ENCODE peak calls at places on chromosomes 5 and 9, in six cellular contexts. One of them, this sample, is unnamed.
A peak's percentile ranks its signal among the peaks of the same experiment; 100 is the strongest.

GRCh38 chr5:151096001-151096373 is 15.2 kb upstream of the TNIP1 start:
- DNase-seq in body of pancreas: no peak
- DNase-seq in GM12878: no peak
- DNase-seq in lower leg skin: no peak
- DNase-seq in IMR-90: no peak
- DNase-seq in tibial nerve: no peak
- DNase-seq in this sample: no peak

GRCh38 chr5:15683332-15683731 is 183.4 kb downstream of the FBXL7 start:
- DNase-seq in body of pancreas: no peak
- DNase-seq in GM12878: no peak
- DNase-seq in lower leg skin: no peak
- DNase-seq in IMR-90: peak; percentile 24
- DNase-seq in tibial nerve: no peak
- DNase-seq in this sample: no peak

GRCh38 chr5:180153991-180154390 is 55.0 kb downstream of the RASGEF1C start:
- DNase-seq in body of pancreas: no peak
- DNase-seq in GM12878: no peak
- DNase-seq in lower leg skin: peak; percentile 40
- DNase-seq in IMR-90: no peak
- DNase-seq in tibial nerve: no peak
- DNase-seq in this sample: no peak

GRCh38 chr5:19258686-19259085 is 729.3 kb downstream of the CDH18 start:
- DNase-seq in body of pancreas: no peak
- DNase-seq in GM12878: no peak
- DNase-seq in lower leg skin: no peak
- DNase-seq in IMR-90: no peak
- DNase-seq in tibial nerve: no peak
- DNase-seq in this sample: no peak

GRCh38 chr5:149125386-149125891 is 15.9 kb upstream of the ABLIM3 start:
- DNase-seq in body of pancreas: peak; percentile 76
- DNase-seq in GM12878: no peak
- DNase-seq in lower leg skin: no peak
- DNase-seq in IMR-90: peak; percentile 18
- DNase-seq in tibial nerve: no peak
- DNase-seq in this sample: no peak

GRCh38 chr5:109825450-109825849 is 135.7 kb downstream of the MAN2A1 start:
- DNase-seq in body of pancreas: no peak
- DNase-seq in GM12878: no peak
- DNase-seq in lower leg skin: no peak
- DNase-seq in IMR-90: peak; percentile 43
- DNase-seq in tibial nerve: no peak
- DNase-seq in this sample: no peak

GRCh38 chr9:2060425-2060824 is 45.3 kb downstream of the SMARCA2 start:
- DNase-seq in body of pancreas: no peak
- DNase-seq in GM12878: no peak
- DNase-seq in lower leg skin: no peak
- DNase-seq in IMR-90: peak; percentile 24
- DNase-seq in tibial nerve: no peak
- DNase-seq in this sample: no peak

GRCh38 chr9:114476891-114477469 is 28.3 kb downstream of the WHRN start:
- DNase-seq in body of pancreas: peak; percentile 63
- DNase-seq in GM12878: no peak
- DNase-seq in lower leg skin: peak; percentile 58
- DNase-seq in IMR-90: no peak
- DNase-seq in tibial nerve: no peak
- DNase-seq in this sample: no peak

GRCh38 chr9:131036529-131037335 is 27.8 kb downstream of the LAMC3 start:
- DNase-seq in body of pancreas: no peak
- DNase-seq in GM12878: no peak
- DNase-seq in lower leg skin: no peak
- DNase-seq in IMR-90: no peak
- DNase-seq in tibial nerve: no peak
- DNase-seq in this sample: no peak

GRCh38 chr9:126225611-126226609 is 100.7 kb upstream of the MVB12B start:
- DNase-seq in body of pancreas: no peak
- DNase-seq in GM12878: no peak
- DNase-seq in lower leg skin: peak; percentile 69
- DNase-seq in IMR-90: no peak
- DNase-seq in tibial nerve: no peak
- DNase-seq in this sample: no peak

GRCh38 chr9:105063665-105064247 is 135.8 kb upstream of the ABCA1 start:
- DNase-seq in body of pancreas: peak; percentile 43
- DNase-seq in GM12878: no peak
- DNase-seq in lower leg skin: peak; percentile 86
- DNase-seq in IMR-90: peak; percentile 95
- DNase-seq in tibial nerve: peak; percentile 17
- DNase-seq in this sample: no peak

GRCh38 chr9:134531251-134531970 is 110.2 kb upstream of the COL5A1 start:
- DNase-seq in body of pancreas: no peak
- DNase-seq in GM12878: no peak
- DNase-seq in lower leg skin: peak; percentile 37
- DNase-seq in IMR-90: no peak
- DNase-seq in tibial nerve: no peak
- DNase-seq in this sample: peak; percentile 24

GRCh38 chr5:119420173-119420572 is 32.1 kb upstream of the HSD17B4 start:
- DNase-seq in body of pancreas: peak; percentile 8
- DNase-seq in GM12878: no peak
- DNase-seq in lower leg skin: no peak
- DNase-seq in IMR-90: no peak
- DNase-seq in tibial nerve: no peak
- DNase-seq in this sample: peak; percentile 80

GRCh38 chr5:34599471-34600117 is 56.5 kb upstream of the RAI14 start:
- DNase-seq in body of pancreas: no peak
- DNase-seq in GM12878: no peak
- DNase-seq in lower leg skin: no peak
- DNase-seq in IMR-90: no peak
- DNase-seq in tibial nerve: no peak
- DNase-seq in this sample: no peak

GRCh38 chr5:34534237-34535108 is 121.7 kb upstream of the RAI14 start:
- DNase-seq in body of pancreas: peak; percentile 25
- DNase-seq in GM12878: peak; percentile 24
- DNase-seq in lower leg skin: no peak
- DNase-seq in IMR-90: peak; percentile 97
- DNase-seq in tibial nerve: no peak
- DNase-seq in this sample: no peak

GRCh38 chr5:137164961-137165360 is 334.2 kb downstream of the SPOCK1 start:
- DNase-seq in body of pancreas: no peak
- DNase-seq in GM12878: no peak
- DNase-seq in lower leg skin: no peak
- DNase-seq in IMR-90: no peak
- DNase-seq in tibial nerve: no peak
- DNase-seq in this sample: no peak

GRCh38 chr9:124270504-124271335 is 13.0 kb downstream of the NEK6 start:
- DNase-seq in body of pancreas: peak; percentile 87
- DNase-seq in GM12878: no peak
- DNase-seq in lower leg skin: no peak
- DNase-seq in IMR-90: no peak
- DNase-seq in tibial nerve: peak; percentile 54
- DNase-seq in this sample: no peak

GRCh38 chr5:38518341-38518740 is 38.1 kb downstream of the LIFR start:
- DNase-seq in body of pancreas: no peak
- DNase-seq in GM12878: no peak
- DNase-seq in lower leg skin: no peak
- DNase-seq in IMR-90: peak; percentile 59
- DNase-seq in tibial nerve: no peak
- DNase-seq in this sample: no peak

GRCh38 chr9:129176786-129177442 is 1.1 kb downstream of the IER5L start:
- DNase-seq in body of pancreas: peak; percentile 48
- DNase-seq in GM12878: no peak
- DNase-seq in lower leg skin: no peak
- DNase-seq in IMR-90: peak; percentile 49
- DNase-seq in tibial nerve: no peak
- DNase-seq in this sample: peak; percentile 58

GRCh38 chr5:95432779-95433178 is 41.6 kb downstream of the FAM81B start:
- DNase-seq in body of pancreas: no peak
- DNase-seq in GM12878: no peak
- DNase-seq in lower leg skin: no peak
- DNase-seq in IMR-90: no peak
- DNase-seq in tibial nerve: no peak
- DNase-seq in this sample: no peak

GRCh38 chr5:87069974-87070608 is 197.6 kb upstream of the RASA1 start:
- DNase-seq in body of pancreas: peak; percentile 34
- DNase-seq in GM12878: peak; percentile 59
- DNase-seq in lower leg skin: no peak
- DNase-seq in IMR-90: peak; percentile 77
- DNase-seq in tibial nerve: peak; percentile 41
- DNase-seq in this sample: no peak

GRCh38 chr5:98563885-98564653 is 209.4 kb upstream of the RGMB start:
- DNase-seq in body of pancreas: no peak
- DNase-seq in GM12878: no peak
- DNase-seq in lower leg skin: no peak
- DNase-seq in IMR-90: no peak
- DNase-seq in tibial nerve: no peak
- DNase-seq in this sample: no peak

GRCh38 chr9:137580958-137581331 is 2.2 kb upstream of the DPH7 start:
- DNase-seq in body of pancreas: no peak
- DNase-seq in GM12878: no peak
- DNase-seq in lower leg skin: no peak
- DNase-seq in IMR-90: no peak
- DNase-seq in tibial nerve: no peak
- DNase-seq in this sample: no peak

GRCh38 chr5:133818031-133818431 is 150.4 kb downstream of the C5orf15 start:
- DNase-seq in body of pancreas: peak; percentile 94
- DNase-seq in GM12878: no peak
- DNase-seq in lower leg skin: no peak
- DNase-seq in IMR-90: peak; percentile 5
- DNase-seq in tibial nerve: peak; percentile 59
- DNase-seq in this sample: no peak

GRCh38 chr5:473344-474192 is 30.6 kb downstream of the EXOC3 start:
- DNase-seq in body of pancreas: no peak
- DNase-seq in GM12878: no peak
- DNase-seq in lower leg skin: peak; percentile 87
- DNase-seq in IMR-90: peak; percentile 34
- DNase-seq in tibial nerve: no peak
- DNase-seq in this sample: peak; percentile 53

GRCh38 chr9:77877976-77878375 is 153.6 kb downstream of the GNAQ start:
- DNase-seq in body of pancreas: no peak
- DNase-seq in GM12878: no peak
- DNase-seq in lower leg skin: no peak
- DNase-seq in IMR-90: no peak
- DNase-seq in tibial nerve: no peak
- DNase-seq in this sample: no peak

GRCh38 chr9:75889977-75890540 is 414 bp upstream of the PCSK5 start:
- DNase-seq in body of pancreas: peak; percentile 45
- DNase-seq in GM12878: no peak
- DNase-seq in lower leg skin: peak; percentile 87
- DNase-seq in IMR-90: peak; percentile 63
- DNase-seq in tibial nerve: peak; percentile 62
- DNase-seq in this sample: no peak

GRCh38 chr5:147098233-147098790 is 136.5 kb upstream of the STK32A start:
- DNase-seq in body of pancreas: peak; percentile 51
- DNase-seq in GM12878: no peak
- DNase-seq in lower leg skin: no peak
- DNase-seq in IMR-90: peak; percentile 34
- DNase-seq in tibial nerve: peak; percentile 31
- DNase-seq in this sample: no peak

GRCh38 chr9:131276891-131277672 is 772 bp upstream of the FAM78A start:
- DNase-seq in body of pancreas: no peak
- DNase-seq in GM12878: no peak
- DNase-seq in lower leg skin: no peak
- DNase-seq in IMR-90: no peak
- DNase-seq in tibial nerve: no peak
- DNase-seq in this sample: no peak

GRCh38 chr5:53031695-53032096 is 42.5 kb downstream of the ITGA2 start:
- DNase-seq in body of pancreas: peak; percentile 5
- DNase-seq in GM12878: no peak
- DNase-seq in lower leg skin: no peak
- DNase-seq in IMR-90: peak; percentile 98
- DNase-seq in tibial nerve: no peak
- DNase-seq in this sample: no peak

GRCh38 chr5:23763170-23763569 is 255.8 kb downstream of the PRDM9 start:
- DNase-seq in body of pancreas: no peak
- DNase-seq in GM12878: no peak
- DNase-seq in lower leg skin: no peak
- DNase-seq in IMR-90: no peak
- DNase-seq in tibial nerve: no peak
- DNase-seq in this sample: no peak

GRCh38 chr9:132984202-132985062 is 5.9 kb downstream of the GFI1B start:
- DNase-seq in body of pancreas: no peak
- DNase-seq in GM12878: no peak
- DNase-seq in lower leg skin: no peak
- DNase-seq in IMR-90: no peak
- DNase-seq in tibial nerve: no peak
- DNase-seq in this sample: no peak
- TF ChIP-seq POLR2A in body of pancreas: no peak
- TF ChIP-seq POLR2A in GM12878: no peak
- TF ChIP-seq POLR2A in lower leg skin: no peak
- TF ChIP-seq POLR2A in IMR-90: no peak
- TF ChIP-seq POLR2A in tibial nerve: no peak
- TF ChIP-seq POLR2A in this sample: no peak

DNA sequence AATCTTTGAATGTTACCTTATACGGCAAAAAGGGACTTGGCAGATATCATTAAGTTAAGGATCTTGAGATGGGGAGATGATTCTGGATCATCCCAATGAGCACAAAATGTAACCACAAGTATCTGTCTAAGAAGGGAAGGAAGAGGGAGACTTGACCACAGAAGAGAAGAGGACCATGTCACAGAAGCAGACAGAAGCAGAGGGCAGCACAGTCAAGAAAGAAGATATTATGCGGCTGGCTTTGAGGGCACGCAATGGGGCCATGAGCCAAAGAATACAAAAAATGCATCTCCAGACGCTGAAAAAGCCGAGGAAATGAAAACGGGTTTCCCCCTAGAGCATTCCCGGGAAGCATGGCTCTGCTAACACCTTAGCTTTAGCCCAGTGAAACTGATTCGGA is 225.3 kb downstream of the NR2F1-AS1 start:
- DNase-seq in body of pancreas: no peak
- DNase-seq in GM12878: no peak
- DNase-seq in lower leg skin: no peak
- DNase-seq in IMR-90: no peak
- DNase-seq in tibial nerve: no peak
- DNase-seq in this sample: no peak
- H3K4me3 ChIP-seq in body of pancreas: no peak overlapping the region
- H3K4me3 ChIP-seq in GM12878: no peak overlapping the region
- H3K4me3 ChIP-seq in lower leg skin: no peak overlapping the region
- H3K4me3 ChIP-seq in IMR-90: no peak overlapping the region
- H3K4me3 ChIP-seq in tibial nerve: no peak overlapping the region
- H3K4me3 ChIP-seq in this sample: no peak overlapping the region

DNA sequence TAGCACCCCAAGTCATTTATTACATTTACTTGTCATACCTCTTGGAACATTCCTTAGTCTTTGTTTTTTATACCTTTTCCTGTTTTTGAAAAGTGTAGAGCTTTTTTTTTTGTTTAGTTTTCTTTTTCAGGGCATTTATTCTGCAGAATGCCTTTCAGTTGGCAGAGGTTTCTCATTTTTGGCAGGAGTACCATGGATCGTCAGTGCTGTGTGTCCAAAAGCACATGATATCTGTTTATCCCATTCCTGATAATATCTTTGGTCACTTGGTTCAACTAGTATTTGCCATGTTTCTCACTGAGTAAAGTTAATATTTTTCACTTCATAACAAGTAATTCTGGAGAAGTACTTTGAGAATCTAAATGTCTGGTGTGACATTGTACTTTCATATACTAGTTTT is 10.7 kb downstream of the OGN start:
- DNase-seq in body of pancreas: no peak
- DNase-seq in GM12878: no peak
- DNase-seq in lower leg skin: no peak
- DNase-seq in IMR-90: no peak
- DNase-seq in tibial nerve: no peak
- DNase-seq in this sample: no peak
- TF ChIP-seq POLR2A in body of pancreas: no peak
- TF ChIP-seq POLR2A in GM12878: no peak
- TF ChIP-seq POLR2A in lower leg skin: no peak
- TF ChIP-seq POLR2A in IMR-90: no peak
- TF ChIP-seq POLR2A in tibial nerve: no peak
- TF ChIP-seq POLR2A in this sample: no peak

GRCh38 chr5:10631597-10631996 is 67.7 kb downstream of the ANKRD33B start:
- DNase-seq in body of pancreas: no peak
- DNase-seq in GM12878: no peak
- DNase-seq in lower leg skin: no peak
- DNase-seq in IMR-90: no peak
- DNase-seq in tibial nerve: no peak
- DNase-seq in this sample: no peak
- H3K4me3 ChIP-seq in body of pancreas: no peak overlapping the region
- H3K4me3 ChIP-seq in GM12878: peak overlapping the region; percentile 59
- H3K4me3 ChIP-seq in lower leg skin: no peak overlapping the region
- H3K4me3 ChIP-seq in IMR-90: no peak overlapping the region
- H3K4me3 ChIP-seq in tibial nerve: no peak overlapping the region
- H3K4me3 ChIP-seq in this sample: no peak overlapping the region

This sample was measured in breast epithelium.